ENCODE peak calls at places on chromosomes 3 and 15, in ten cellular contexts. A is stimulated activated CD8-positive, alpha-beta memory T cell treated with anti-CD3 and anti-CD28 coated beads, Interleukin-2, amount 100 ng/mL, for 1 hour; J is Panc1; I is amniotic epithelial cell; K is astrocyte of the cerebellum; R is RPMI7951; P is neural crest cell; B is NB4; O is fibroblast of the aortic adventitia; T is SK-MEL-5. X is an unnamed sample.

GRCh38 chr15:60408438-60409105 is 10.8 kb upstream of the ANXA2 start:
- DNase-seq in A (no peak), J (no peak), I (peak; percentile 87), K (no peak), R (peak; percentile 77), P (no peak), B (peak; percentile 85), O (peak; percentile 90), T (no peak), X (peak; percentile 46)

GRCh38 chr15:87755226-87755625 is 501.3 kb downstream of the NTRK3 start:
- DNase-seq in A (no peak), J (no peak), I (no peak), K (no peak), R (peak; percentile 57), P (no peak), B (no peak), O (no peak), T (no peak), X (no peak)

GRCh38 chr15:25477816-25478215 is 39.0 kb upstream of the UBE3A start:
- DNase-seq in A (no peak), J (no peak), I (no peak), K (no peak), R (no peak), P (no peak), B (no peak), O (no peak), T (no peak), X (no peak)

GRCh38 chr3:155701882-155702465 is 42.9 kb downstream of the PLCH1 start:
- DNase-seq in A (no peak), J (no peak), I (peak; percentile 54), K (peak; percentile 52), R (peak; percentile 57), P (no peak), B (peak; percentile 60), O (peak; percentile 81), T (peak; percentile 86), X (peak; percentile 90)

GRCh38 chr15:57401546-57401945 is 25.2 kb downstream of the CGNL1 start:
- DNase-seq in A (no peak), J (no peak), I (no peak), K (peak; percentile 38), R (peak; percentile 62), P (no peak), B (no peak), O (peak; percentile 48), T (no peak), X (no peak)

GRCh38 chr3:138850151-138850550 is 15.4 kb upstream of the PIK3CB start:
- DNase-seq in A (no peak), J (no peak), I (peak; percentile 43), K (no peak), R (peak; percentile 26), P (no peak), B (peak; percentile 18), O (peak; percentile 25), T (no peak), X (no peak)

GRCh38 chr3:50194903-50195500 is 3.6 kb downstream of the GNAT1 start:
- DNase-seq in A (no peak), J (no peak), I (no peak), K (no peak), R (no peak), P (no peak), B (peak; percentile 30), O (no peak), T (peak; percentile 49), X (peak; percentile 74)

GRCh38 chr3:140177943-140178342 is 243.0 kb downstream of the CLSTN2 start:
- DNase-seq in A (no peak), J (no peak), I (no peak), K (no peak), R (no peak), P (no peak), B (no peak), O (no peak), T (no peak), X (no peak)

GRCh38 chr3:71584216-71585061 is 911 bp upstream of the FOXP1 start:
- DNase-seq in A (no peak), J (no peak), I (peak; percentile 68), K (no peak), R (peak; percentile 71), P (peak; percentile 6), B (peak; percentile 82), O (peak; percentile 75), T (peak; percentile 52), X (peak; percentile 67)

GRCh38 chr3:148903022-148903442 is 37.9 kb downstream of the CPA3 start:
- DNase-seq in A (no peak), J (no peak), I (peak; percentile 1), K (no peak), R (no peak), P (no peak), B (no peak), O (peak; percentile 7), T (no peak), X (no peak)

GRCh38 chr3:50657407-50657806 is 17.3 kb upstream of the DOCK3 start:
- DNase-seq in A (no peak), J (no peak), I (no peak), K (no peak), R (no peak), P (no peak), B (no peak), O (no peak), T (no peak), X (no peak)

GRCh38 chr3:161323926-161324621 is 47.2 kb downstream of the SPTSSB start:
- DNase-seq in A (no peak), J (no peak), I (no peak), K (no peak), R (no peak), P (no peak), B (no peak), O (no peak), T (no peak), X (no peak)

GRCh38 chr3:148943531-148944200 is 47.7 kb upstream of the GYG1 start:
- DNase-seq in A (no peak), J (peak; percentile 80), I (peak; percentile 80), K (peak; percentile 69), R (peak; percentile 85), P (no peak), B (peak; percentile 74), O (peak; percentile 85), T (peak; percentile 92), X (peak; percentile 86)

GRCh38 chr3:63015614-63016016 is 140.4 kb upstream of the CADPS start:
- DNase-seq in A (no peak), J (no peak), I (no peak), K (no peak), R (no peak), P (peak; percentile 60), B (peak; percentile 1), O (no peak), T (no peak), X (no peak)

GRCh38 chr15:58387130-58387529 is 44.7 kb upstream of the LIPC start:
- DNase-seq in A (no peak), J (peak; percentile 17), I (peak; percentile 54), K (peak; percentile 44), R (peak; percentile 46), P (no peak), B (no peak), O (peak; percentile 88), T (no peak), X (no peak)

GRCh38 chr3:194633349-194634004 is at the start of gene TMEM44:
- DNase-seq in A (peak; percentile 16), J (peak; percentile 59), I (peak; percentile 55), K (peak; percentile 32), R (peak; percentile 93), P (peak; percentile 81), B (peak; percentile 91), O (peak; percentile 84), T (peak; percentile 83), X (peak; percentile 95)

GRCh38 chr15:30059771-30060170 is 23.0 kb upstream of the GOLGA8J start:
- DNase-seq in A (no peak), J (no peak), I (no peak), K (no peak), R (no peak), P (no peak), B (no peak), O (no peak), T (no peak), X (no peak)

GRCh38 chr3:123758081-123758564 is 126.0 kb downstream of the MYLK start:
- DNase-seq in A (no peak), J (no peak), I (peak; percentile 88), K (no peak), R (peak; percentile 86), P (no peak), B (peak; percentile 15), O (peak; percentile 33), T (no peak), X (no peak)

GRCh38 chr3:183563686-183563941 is 8.1 kb upstream of the KLHL6 start:
- DNase-seq in A (no peak), J (no peak), I (no peak), K (no peak), R (no peak), P (no peak), B (no peak), O (no peak), T (no peak), X (no peak)

GRCh38 chr3:2856062-2856792 is 253.9 kb downstream of the IL5RA start:
- DNase-seq in A (no peak), J (no peak), I (no peak), K (no peak), R (no peak), P (no peak), B (no peak), O (no peak), T (peak; percentile 2), X (peak; percentile 63)

GRCh38 chr3:158725348-158725966 is 6.8 kb downstream of the RARRES1 start:
- DNase-seq in A (no peak), J (peak; percentile 80), I (peak; percentile 98), K (peak; percentile 98), R (peak; percentile 98), P (no peak), B (no peak), O (peak; percentile 99), T (no peak), X (no peak)

GRCh38 chr3:11739712-11740111 is 96.0 kb upstream of the VGLL4 start:
- DNase-seq in A (no peak), J (no peak), I (no peak), K (no peak), R (no peak), P (no peak), B (no peak), O (peak; percentile 63), T (no peak), X (no peak)

GRCh38 chr3:38114052-38114874 is 22.7 kb downstream of the ACAA1 start:
- DNase-seq in A (no peak), J (no peak), I (no peak), K (no peak), R (no peak), P (no peak), B (no peak), O (no peak), T (no peak), X (no peak)

GRCh38 chr3:11136871-11137626 is 17.2 kb upstream of the HRH1 start:
- DNase-seq in A (no peak), J (peak; percentile 93), I (peak; percentile 100), K (peak; percentile 100), R (peak; percentile 100), P (no peak), B (peak; percentile 30), O (peak; percentile 100), T (peak; percentile 30), X (peak; percentile 61)

GRCh38 chr3:29594261-29594660 is 313.4 kb downstream of the RBMS3 start:
- DNase-seq in A (no peak), J (no peak), I (no peak), K (no peak), R (no peak), P (no peak), B (no peak), O (peak; percentile 59), T (no peak), X (no peak)